ENCODE peak calls at places on chromosome 20, in five cellular contexts. G is GM13977, U is activated T-cell treated with anti-CD3 and anti-CD28 coated beads for 1 hour, Z is iPS-NIHi11, Q is NCI-H1417. N is an unnamed sample.

GRCh38 chr20:43901296-43901695 is 13.4 kb upstream of the TOX2 start:
- DNase-seq in Z (no peak), G (no peak), Q (no peak), U (no peak), N (no peak)

GRCh38 chr20:64057628-64058498 is 5.1 kb upstream of the TCEA2 start:
- DNase-seq in Z (peak), U (peak), Q (peak), G (peak), N (peak)

GRCh38 chr20:45059022-45059728 is 41.8 kb downstream of the KCNS1 start:
- DNase-seq in G (no peak), U (no peak), Q (no peak), Z (no peak), N (no peak)

GRCh38 chr20:32006841-32007786 is 3.1 kb upstream of the CCM2L start:
- DNase-seq in G (no peak), Q (peak), U (no peak), Z (peak), N (no peak)

GRCh38 chr20:33848391-33848790 is 37.2 kb downstream of the CHMP4B start:
- DNase-seq in U (no peak), Q (no peak), G (no peak), Z (no peak), N (no peak)

GRCh38 chr20:4060054-4060795 is 44.9 kb upstream of the RNF24 start:
- DNase-seq in Q (no peak), Z (no peak), U (no peak), G (peak), N (no peak)

GRCh38 chr20:4102381-4102780 is 87.0 kb upstream of the RNF24 start:
- DNase-seq in G (no peak), Z (no peak), U (no peak), Q (no peak), N (no peak)

GRCh38 chr20:35776513-35777101 is 4.8 kb downstream of the PHF20 start:
- DNase-seq in Z (no peak), G (no peak), Q (no peak), U (no peak), N (no peak)

GRCh38 chr20:31721408-31722332 is 998 bp downstream of the BCL2L1 start:
- DNase-seq in U (no peak), Z (no peak), Q (peak), G (no peak), N (no peak)

GRCh38 chr20:10113746-10114145 is 79.0 kb downstream of the ANKEF1 start:
- DNase-seq in Q (no peak), U (no peak), G (no peak), Z (no peak), N (no peak)